ENCODE peak calls at places on chromosomes 2 and 18, in eight cellular contexts. P is T-cell; B is left ventricle myocardium inferior; K is foreskin fibroblast; U is GM12892; W is effector memory CD4-positive, alpha-beta T cell; M is NK-92 treated with Interleukin-12 subunit alpha and Interleukin-12 subunit beta, amount 100 ng/mL, for 24 hours; D is hypothalamus. A is an unnamed sample.

GRCh38 chr2:234960091-234961088 is 8.6 kb downstream of the SH3BP4 start:
- DNase-seq in D (no peak), B (no peak), M (no peak), P (no peak), W (no peak), K (no peak), U (no peak), A (no peak)

GRCh38 chr2:2639251-2640139 is 308.4 kb upstream of the MYT1L start:
- DNase-seq in P (no peak), U (no peak), K (no peak), D (no peak), W (no peak), M (no peak), B (no peak), A (no peak)

GRCh38 chr2:147910990-147911473 is 66.2 kb downstream of the ACVR2A start:
- DNase-seq in W (no peak), D (no peak), M (no peak), K (peak), U (no peak), P (no peak), B (no peak), A (peak)

GRCh38 chr2:235856151-235856819 is 311.9 kb downstream of the GBX2 start:
- DNase-seq in D (no peak), B (no peak), U (no peak), M (no peak), P (no peak), W (no peak), K (peak), A (no peak)

GRCh38 chr2:23287250-23287704 is 97.7 kb upstream of the KLHL29 start:
- DNase-seq in U (no peak), B (peak), K (no peak), D (no peak), M (no peak), P (no peak), W (no peak), A (no peak)

GRCh38 chr2:242036653-242036950 is 167.1 kb downstream of the RTP5 start:
- DNase-seq in K (no peak), P (no peak), D (no peak), M (no peak), B (no peak), U (no peak), W (no peak), A (no peak)

GRCh38 chr2:200306719-200306968 is 151 bp downstream of the SPATS2L start:
- DNase-seq in B (no peak), W (no peak), P (no peak), U (peak), D (no peak), M (no peak), K (no peak), A (no peak)

GRCh38 chr18:13321923-13322322 is 103.4 kb downstream of the LDLRAD4 start:
- DNase-seq in K (no peak), M (no peak), B (no peak), U (no peak), W (no peak), P (no peak), D (no peak), A (no peak)

GRCh38 chr2:12759248-12759647 is 42.5 kb downstream of the TRIB2 start:
- DNase-seq in M (no peak), D (no peak), P (no peak), B (no peak), W (no peak), K (peak), U (no peak), A (no peak)

GRCh38 chr2:152284398-152284797 is 50.6 kb upstream of the FMNL2 start:
- DNase-seq in B (no peak), P (no peak), K (no peak), M (no peak), U (no peak), W (no peak), D (no peak), A (no peak)

GRCh38 chr2:122388208-122388607 is 632.8 kb downstream of the TSN start:
- DNase-seq in W (no peak), M (no peak), K (no peak), D (no peak), B (no peak), U (no peak), P (no peak), A (no peak)

GRCh38 chr2:59000796-59001195 is 759.7 kb upstream of the FANCL start:
- DNase-seq in W (no peak), P (no peak), D (no peak), B (no peak), K (no peak), M (no peak), U (no peak), A (no peak)

GRCh38 chr2:241888641-241889040 is 19.1 kb downstream of the RTP5 start:
- DNase-seq in D (no peak), U (no peak), P (no peak), M (no peak), K (no peak), W (no peak), B (no peak), A (no peak)

GRCh38 chr2:135745545-135745944 is 3.9 kb downstream of the UBXN4 start:
- DNase-seq in K (peak), D (no peak), P (no peak), B (no peak), U (no peak), W (no peak), M (no peak), A (no peak)

GRCh38 chr2:6073260-6074141 is 381.3 kb downstream of the SOX11 start:
- DNase-seq in U (no peak), D (no peak), B (no peak), W (no peak), M (no peak), K (no peak), P (no peak), A (no peak)

GRCh38 chr2:143852748-143853147 is 667.2 kb downstream of the ZEB2 start:
- DNase-seq in U (no peak), B (no peak), M (no peak), W (no peak), D (no peak), P (no peak), K (no peak), A (no peak)

GRCh38 chr2:182924311-182924710 is 57.9 kb upstream of the FRZB start:
- DNase-seq in K (peak), D (no peak), W (no peak), B (no peak), U (no peak), P (no peak), M (no peak), A (no peak)

GRCh38 chr2:71950256-71951066 is 197.2 kb downstream of the CYP26B1 start:
- DNase-seq in M (no peak), K (no peak), B (peak), W (no peak), D (no peak), P (no peak), U (no peak), A (no peak)

GRCh38 chr2:86775323-86775722 is 15.4 kb downstream of the CD8A start:
- DNase-seq in D (no peak), M (no peak), B (no peak), U (no peak), K (no peak), W (no peak), P (no peak), A (no peak)

GRCh38 chr2:182393361-182393760 is 33.5 kb downstream of the PDE1A start:
- DNase-seq in D (no peak), U (no peak), M (no peak), B (no peak), W (no peak), K (no peak), P (no peak), A (no peak)

GRCh38 chr2:204475403-204475802 is 69.9 kb upstream of the PARD3B start:
- DNase-seq in M (no peak), W (no peak), U (no peak), K (no peak), D (no peak), B (no peak), P (no peak), A (no peak)

GRCh38 chr2:234289789-234290188 is 207.1 kb downstream of the ARL4C start:
- DNase-seq in B (no peak), W (peak), P (no peak), D (no peak), U (no peak), K (peak), M (peak), A (no peak)

GRCh38 chr2:216283038-216283900 is 89.0 kb downstream of the MARCHF4 start:
- DNase-seq in P (no peak), M (no peak), U (peak), D (no peak), B (no peak), K (no peak), W (no peak), A (no peak)

GRCh38 chr2:219803294-219803693 is 175.9 kb downstream of the SLC4A3 start:
- DNase-seq in D (no peak), B (no peak), P (no peak), K (no peak), M (no peak), U (no peak), W (no peak), A (no peak)

GRCh38 chr18:71028285-71028762 is 739.5 kb downstream of the SOCS6 start:
- DNase-seq in U (no peak), W (no peak), P (no peak), D (no peak), B (no peak), M (no peak), K (no peak), A (no peak)

GRCh38 chr18:78727057-78727739 is 252.4 kb upstream of the SALL3 start:
- DNase-seq in M (no peak), P (no peak), D (no peak), U (no peak), B (no peak), W (no peak), K (no peak), A (no peak)

GRCh38 chr18:13879937-13880336 is 35.4 kb downstream of the MC2R start:
- DNase-seq in D (no peak), W (no peak), U (no peak), K (no peak), B (no peak), M (no peak), P (no peak), A (no peak)

GRCh38 chr18:13547347-13547746 is 179.0 kb downstream of the FAM210A start:
- DNase-seq in M (no peak), U (no peak), P (no peak), D (no peak), W (no peak), K (no peak), B (no peak), A (no peak)

GRCh38 chr2:67018318-67018717 is 378.8 kb upstream of the ETAA1 start:
- DNase-seq in B (no peak), P (no peak), U (no peak), K (no peak), W (no peak), M (no peak), D (no peak), A (no peak)

GRCh38 chr2:40827371-40827770 is 375.5 kb upstream of the SLC8A1 start:
- DNase-seq in P (no peak), U (no peak), K (no peak), D (no peak), M (no peak), B (no peak), W (no peak), A (no peak)

GRCh38 chr2:237643066-237643465 is 15.7 kb downstream of the LRRFIP1 start:
- DNase-seq in B (no peak), P (no peak), W (no peak), U (no peak), K (no peak), D (no peak), M (no peak), A (no peak)

A was measured in occipital lobe.